ENCODE peak calls at places on chromosome 22, in seven cellular contexts. L, S, D, E, B, O and X are unnamed samples.

GRCh38 chr22:46043816-46044717 is 67.1 kb upstream of the WNT7B start:
- DNase-seq in O (no peak), E (no peak), L (no peak), D (peak), B (no peak), S (no peak), X (peak)

GRCh38 chr22:19178659-19179471 is at the start of gene SLC25A1:
- DNase-seq in S (peak), D (peak), O (no peak), E (peak), L (peak), B (peak), X (peak)

GRCh38 chr22:24112188-24112587 is 69.1 kb upstream of the SUSD2 start:
- DNase-seq in O (no peak), B (no peak), L (no peak), S (no peak), D (no peak), E (no peak), X (no peak)

GRCh38 chr22:50699001-50699753 is 26.6 kb downstream of the SHANK3 start:
- DNase-seq in S (no peak), D (no peak), B (no peak), O (no peak), E (peak), L (no peak), X (no peak)

GRCh38 chr22:20213833-20214708 is 54.0 kb downstream of the RTN4R start:
- DNase-seq in B (no peak), L (no peak), O (no peak), S (no peak), E (no peak), D (no peak), X (no peak)

GRCh38 chr22:25919452-25919851 is 177.5 kb downstream of the MYO18B start:
- DNase-seq in B (no peak), S (no peak), O (no peak), D (no peak), E (no peak), L (no peak), X (no peak)

GRCh38 chr22:19849800-19850481 is 4.7 kb downstream of the GNB1L start:
- DNase-seq in O (no peak), S (no peak), E (no peak), L (no peak), B (no peak), D (no peak), X (no peak)

GRCh38 chr22:44777364-44777756 is 25.0 kb downstream of the ARHGAP8 start:
- DNase-seq in S (no peak), D (no peak), L (no peak), O (no peak), B (no peak), E (no peak), X (no peak)

GRCh38 chr22:26038365-26038764 is 130.9 kb upstream of the SEZ6L start:
- DNase-seq in O (no peak), L (no peak), B (no peak), E (no peak), S (no peak), D (no peak), X (no peak)

GRCh38 chr22:49260681-49261580 is 566.7 kb downstream of the BRD1 start:
- DNase-seq in L (no peak), S (no peak), D (no peak), O (no peak), B (no peak), E (no peak), X (no peak)

GRCh38 chr22:38075105-38075825 is 8.7 kb downstream of the SLC16A8 start:
- DNase-seq in S (no peak), D (no peak), E (peak), L (no peak), O (no peak), B (no peak), X (no peak)

GRCh38 chr22:26860233-26860765 is 202.9 kb downstream of the MIAT start:
- DNase-seq in S (no peak), E (no peak), B (no peak), D (no peak), L (no peak), O (no peak), X (no peak)

GRCh38 chr22:31441652-31442051 is 42.2 kb downstream of the DRG1 start:
- DNase-seq in L (no peak), B (no peak), D (no peak), O (no peak), S (no peak), E (no peak), X (no peak)

GRCh38 chr22:20204821-20205220 is 54.0 kb upstream of the CCDC188 start:
- DNase-seq in L (no peak), D (no peak), B (no peak), E (no peak), O (no peak), S (no peak), X (peak)

GRCh38 chr22:45475063-45475747 is 27.5 kb upstream of the FBLN1 start:
- DNase-seq in L (no peak), O (no peak), E (no peak), S (no peak), D (no peak), B (no peak), X (no peak)

GRCh38 chr22:29994941-29995340 is 85.3 kb upstream of the HORMAD2 start:
- DNase-seq in B (no peak), D (no peak), E (no peak), O (no peak), L (no peak), S (no peak), X (peak)

GRCh38 chr22:47295226-47295901 is 532.9 kb downstream of the TBC1D22A start:
- DNase-seq in E (peak), S (no peak), L (no peak), B (no peak), O (no peak), D (no peak), X (no peak)

GRCh38 chr22:37623075-37624016 is 14.7 kb downstream of the GGA1 start:
- DNase-seq in S (peak), B (peak), L (no peak), E (peak), O (peak), D (peak), X (no peak)

GRCh38 chr22:41504397-41504796 is 35.5 kb downstream of the ACO2 start:
- DNase-seq in O (no peak), D (no peak), S (no peak), L (no peak), B (no peak), E (no peak), X (peak)

GRCh38 chr22:48259991-48260670 is 1497.7 kb downstream of the TBC1D22A start:
- DNase-seq in O (no peak), S (no peak), L (no peak), E (no peak), B (no peak), D (no peak), X (no peak)

GRCh38 chr22:30445438-30445936 is 19.9 kb downstream of the MTFP1 start:
- DNase-seq in E (no peak), O (no peak), B (no peak), D (peak), S (no peak), L (no peak), X (peak)

GRCh38 chr22:49961601-49962011 is 1.0 kb downstream of the PIM3 start:
- DNase-seq in E (peak), O (no peak), D (no peak), B (no peak), S (peak), L (no peak), X (no peak)

GRCh38 chr22:38788016-38788415 is 5.9 kb downstream of the DNAL4 start:
- DNase-seq in E (no peak), L (no peak), D (no peak), O (no peak), B (no peak), S (no peak), X (peak)

GRCh38 chr22:29478326-29479276 is 1.4 kb upstream of the NEFH start:
- DNase-seq in D (no peak), O (no peak), L (no peak), B (no peak), E (no peak), S (peak), X (peak)

GRCh38 chr22:34696557-34696956 is 369.4 kb upstream of the ISX start:
- DNase-seq in O (no peak), E (no peak), B (no peak), L (no peak), S (no peak), D (no peak), X (no peak)

GRCh38 chr22:48949375-48950149 is 878.1 kb downstream of the BRD1 start:
- DNase-seq in B (no peak), E (no peak), D (no peak), S (no peak), O (no peak), L (no peak), X (no peak)

GRCh38 chr22:30435674-30436126 is 10.1 kb downstream of the MTFP1 start:
- DNase-seq in E (no peak), S (peak), D (no peak), O (no peak), B (peak), L (no peak), X (no peak)

GRCh38 chr22:34587357-34588356 is 478.3 kb upstream of the ISX start:
- DNase-seq in B (no peak), L (no peak), D (no peak), S (no peak), E (no peak), O (no peak), X (no peak)

GRCh38 chr22:43887391-43887790 is 4.4 kb downstream of the PNPLA5 start:
- DNase-seq in O (no peak), E (no peak), B (no peak), D (no peak), S (no peak), L (no peak), X (no peak)

GRCh38 chr22:42376721-42377177 is 55.5 kb downstream of the NFAM1 start:
- DNase-seq in S (no peak), B (no peak), O (no peak), E (no peak), D (no peak), L (no peak), X (peak)

GRCh38 chr22:28034760-28035401 is 115.8 kb upstream of the PITPNB start:
- DNase-seq in S (no peak), E (peak), O (no peak), D (no peak), L (no peak), B (no peak), X (peak)

GRCh38 chr22:46942816-46943783 is 180.7 kb downstream of the TBC1D22A start:
- DNase-seq in E (no peak), B (no peak), L (no peak), S (no peak), O (no peak), D (no peak), X (no peak)

GRCh38 chr22:48100685-48101417 is 1338.4 kb downstream of the TBC1D22A start:
- DNase-seq in L (no peak), O (no peak), D (no peak), S (no peak), B (no peak), E (no peak), X (no peak)

GRCh38 chr22:35065796-35066218 is at the start of gene ISX:
- DNase-seq in E (no peak), O (no peak), D (no peak), L (no peak), S (no peak), B (no peak), X (no peak)

GRCh38 chr22:29751139-29751538 is 15.7 kb downstream of the ZMAT5 start:
- DNase-seq in E (no peak), S (no peak), D (no peak), B (no peak), O (no peak), L (no peak), X (no peak)

GRCh38 chr22:30763815-30764686 is 69.4 kb downstream of the OSBP2 start:
- DNase-seq in S (peak), B (peak), D (peak), L (peak), O (no peak), E (no peak), X (peak)

GRCh38 chr22:27972732-27973698 is 54.0 kb upstream of the PITPNB start:
- DNase-seq in E (no peak), S (no peak), B (no peak), D (no peak), L (no peak), O (no peak), X (peak)

GRCh38 chr22:46968848-46969247 is 206.4 kb downstream of the TBC1D22A start:
- DNase-seq in L (no peak), E (no peak), D (no peak), O (no peak), B (no peak), S (no peak), X (no peak)

GRCh38 chr22:39910875-39911601 is 10.2 kb downstream of the GRAP2 start:
- DNase-seq in S (no peak), E (no peak), O (no peak), L (no peak), B (no peak), D (no peak), X (no peak)